ENCODE peak calls at places on chromosomes 3 and 15, in nine cellular contexts. G, O, Q, K, U, A, W, B and D are unnamed samples.

GRCh38 chr15:92709064-92709463 is 53.5 kb upstream of the FAM174B start:
- DNase-seq in G (no peak), W (no peak), K (no peak), O (no peak), Q (no peak), B (no peak), U (no peak), A (no peak), D (no peak)

GRCh38 chr3:67468511-67468910 is 185.9 kb downstream of the SUCLG2 start:
- DNase-seq in G (no peak), B (no peak), K (no peak), O (no peak), Q (no peak), W (peak), A (peak), U (no peak), D (no peak)

GRCh38 chr15:90407871-90408317 is 19.9 kb downstream of the IQGAP1 start:
- DNase-seq in Q (no peak), K (no peak), O (no peak), G (no peak), U (no peak), A (no peak), W (no peak), B (no peak), D (peak)

GRCh38 chr3:179765396-179765795 is 112.6 kb downstream of the USP13 start:
- DNase-seq in G (no peak), B (no peak), U (no peak), O (no peak), K (no peak), W (no peak), A (no peak), Q (no peak), D (no peak)

GRCh38 chr3:128155614-128156360 is 2.5 kb downstream of the EEFSEC start:
- DNase-seq in A (no peak), G (no peak), O (no peak), W (no peak), K (no peak), U (no peak), B (no peak), Q (no peak), D (no peak)

GRCh38 chr15:94125131-94125530 is 106.2 kb upstream of the MCTP2 start:
- DNase-seq in W (no peak), O (no peak), U (no peak), K (no peak), B (no peak), G (no peak), Q (no peak), A (no peak), D (no peak)

GRCh38 chr3:4834403-4834866 is 144.8 kb upstream of the BHLHE40 start:
- DNase-seq in W (peak), A (peak), G (peak), U (peak), B (no peak), O (peak), Q (peak), K (no peak), D (peak)

GRCh38 chr3:138726966-138727365 is 107.8 kb downstream of the PIK3CB start:
- DNase-seq in W (peak), A (peak), G (no peak), K (no peak), B (no peak), U (no peak), O (no peak), Q (no peak), D (no peak)

GRCh38 chr3:57080171-57080570 is 19.7 kb downstream of the SPATA12 start:
- DNase-seq in W (no peak), A (no peak), Q (no peak), U (no peak), O (no peak), G (no peak), B (no peak), K (no peak), D (no peak)

GRCh38 chr15:61069369-61070075 is 159.6 kb downstream of the RORA start:
- DNase-seq in B (no peak), O (no peak), K (no peak), Q (no peak), A (no peak), G (no peak), W (no peak), U (no peak), D (no peak)

GRCh38 chr3:127734181-127734720 is 61.5 kb downstream of the ABTB1 start:
- DNase-seq in O (no peak), G (no peak), A (no peak), Q (no peak), W (no peak), K (no peak), U (no peak), B (no peak), D (no peak)

GRCh38 chr3:105728913-105729312 is 139.9 kb downstream of the CBLB start:
- DNase-seq in W (no peak), A (no peak), G (no peak), O (no peak), K (no peak), Q (no peak), B (no peak), U (no peak), D (no peak)

GRCh38 chr3:27681249-27681748 is 40.8 kb downstream of the EOMES start:
- DNase-seq in A (peak), B (no peak), G (no peak), U (no peak), K (peak), W (peak), Q (peak), O (no peak), D (peak)

GRCh38 chr3:141447391-141447790 is 39.4 kb upstream of the RASA2 start:
- DNase-seq in O (no peak), K (no peak), Q (no peak), W (no peak), U (no peak), A (no peak), G (no peak), B (no peak), D (no peak)

GRCh38 chr3:152960684-152961083 is 125.8 kb downstream of the P2RY1 start:
- DNase-seq in G (no peak), Q (no peak), W (no peak), B (no peak), K (no peak), U (no peak), A (peak), O (no peak), D (peak)